ENCODE peak calls at places on chromosomes 7 and 10, in six cellular contexts. W is stimulated activated CD8-positive, alpha-beta memory T cell treated with anti-CD3 and anti-CD28 coated beads, Interleukin-2, amount 100 ng/mL, for 48 hours; K is posterior cingulate gyrus; H is hepatocyte; T is Daoy; U is naive thymus-derived CD8-positive, alpha-beta T cell. N is an unnamed sample.

GRCh38 chr7:69722836-69723235 is 124.6 kb downstream of the AUTS2 start:
- DNase-seq in K (no peak), T (no peak), W (no peak), H (no peak), U (no peak), N (no peak)

GRCh38 chr7:150988230-150989226 is 2.3 kb upstream of the NOS3 start:
- DNase-seq in T (peak; percentile 71), K (peak; percentile 87), W (peak; percentile 65), U (peak; percentile 49), H (peak; percentile 75), N (peak; percentile 53)

GRCh38 chr10:79146611-79147130 is 77.9 kb downstream of the ZMIZ1 start:
- DNase-seq in H (no peak), U (no peak), W (no peak), T (no peak), K (peak; percentile 83), N (no peak)

GRCh38 chr7:132609222-132609621 is 33.0 kb upstream of the PLXNA4 start:
- DNase-seq in W (no peak), H (no peak), K (no peak), T (peak; percentile 58), U (no peak), N (no peak)

GRCh38 chr10:29595636-29596225 is 39.0 kb downstream of the SVIL start:
- DNase-seq in W (no peak), H (no peak), K (no peak), T (no peak), U (no peak), N (no peak)

GRCh38 chr7:159127691-159128642 is 16.7 kb downstream of the VIPR2 start:
- DNase-seq in H (no peak), T (no peak), W (no peak), U (no peak), K (peak; percentile 55), N (no peak)

GRCh38 chr7:99623702-99624447 is 7.1 kb downstream of the ZSCAN25 start:
- DNase-seq in K (no peak), U (no peak), T (peak; percentile 31), W (peak; percentile 28), H (peak; percentile 38), N (no peak)

GRCh38 chr10:71621783-71622526 is 97.6 kb downstream of the C10orf105 start:
- DNase-seq in T (peak; percentile 77), W (no peak), K (peak; percentile 76), H (peak; percentile 73), U (no peak), N (no peak)

GRCh38 chr7:133344275-133344674 is 91.4 kb downstream of the EXOC4 start:
- DNase-seq in U (no peak), K (no peak), H (no peak), W (no peak), T (no peak), N (no peak)

GRCh38 chr10:70518695-70519094 is 40.1 kb downstream of the PALD1 start:
- DNase-seq in W (no peak), T (peak; percentile 70), K (no peak), H (no peak), U (no peak), N (no peak)

GRCh38 chr10:77513783-77514331 is 123.8 kb downstream of the KCNMA1 start:
- DNase-seq in H (peak; percentile 75), U (no peak), W (no peak), T (peak; percentile 94), K (peak; percentile 86), N (no peak)

GRCh38 chr7:45977256-45977655 is 56.2 kb upstream of the IGFBP3 start:
- DNase-seq in K (no peak), U (no peak), T (no peak), H (no peak), W (no peak), N (no peak)

GRCh38 chr10:74026428-74026979 is 28.6 kb downstream of the VCL start:
- DNase-seq in U (no peak), T (no peak), H (no peak), K (no peak), W (no peak), N (no peak)

GRCh38 chr7:77338883-77339629 is 77.1 kb downstream of the GSAP start:
- DNase-seq in K (no peak), W (no peak), H (peak; percentile 27), T (no peak), U (no peak), N (no peak)

GRCh38 chr10:97292097-97292861 is at the start of gene ARHGAP19:
- DNase-seq in T (peak; percentile 96), K (peak; percentile 97), U (peak; percentile 87), H (peak; percentile 98), W (peak; percentile 89), N (peak; percentile 89)

GRCh38 chr10:70324341-70324861 is 40.6 kb upstream of the NPFFR1 start:
- DNase-seq in H (no peak), T (no peak), W (no peak), K (no peak), U (peak; percentile 20), N (no peak)

N was measured in T follicular helper cell.